ENCODE peak calls at places on chromosomes 6 and 20, in four cellular contexts. One of them, this sample, is unnamed.

GRCh38 chr6:73710470-73710869 is 14.5 kb downstream of the CD109 start:
- DNase-seq in HEK293T: no peak
- DNase-seq in cardiac septum: no peak
- DNase-seq in hypothalamus: no peak
- DNase-seq in this sample: no peak

GRCh38 chr6:167794386-167795157 is 32.1 kb upstream of the AFDN start:
- DNase-seq in HEK293T: no peak
- DNase-seq in cardiac septum: no peak
- DNase-seq in hypothalamus: no peak
- DNase-seq in this sample: no peak

GRCh38 chr20:4763776-4764525 is 42.2 kb downstream of the PRND start:
- DNase-seq in HEK293T: no peak
- DNase-seq in cardiac septum: no peak
- DNase-seq in hypothalamus: no peak
- DNase-seq in this sample: no peak

GRCh38 chr6:134920422-134920821 is 29.5 kb downstream of the ALDH8A1 start:
- DNase-seq in HEK293T: no peak
- DNase-seq in cardiac septum: no peak
- DNase-seq in hypothalamus: no peak
- DNase-seq in this sample: no peak

GRCh38 chr6:32432050-32432450 is 7.6 kb upstream of the HLA-DRA start:
- DNase-seq in HEK293T: no peak
- DNase-seq in cardiac septum: no peak
- DNase-seq in hypothalamus: no peak
- DNase-seq in this sample: no peak

GRCh38 chr20:10536531-10536930 is 101.4 kb downstream of the SLX4IP start:
- DNase-seq in HEK293T: no peak
- DNase-seq in cardiac septum: no peak
- DNase-seq in hypothalamus: no peak
- DNase-seq in this sample: peak

GRCh38 chr6:30617565-30618269 is at the start of gene MRPS18B:
- DNase-seq in HEK293T: peak
- DNase-seq in cardiac septum: peak
- DNase-seq in hypothalamus: peak
- DNase-seq in this sample: peak

GRCh38 chr20:43583982-43584432 is 6.7 kb upstream of the IFT52 start:
- DNase-seq in HEK293T: no peak
- DNase-seq in cardiac septum: no peak
- DNase-seq in hypothalamus: peak
- DNase-seq in this sample: no peak

GRCh38 chr6:17494919-17495318 is 101.5 kb downstream of the CAP2 start:
- DNase-seq in HEK293T: no peak
- DNase-seq in cardiac septum: no peak
- DNase-seq in hypothalamus: no peak
- DNase-seq in this sample: no peak

GRCh38 chr20:21522479-21523397 is 8.9 kb upstream of the NKX2-2 start:
- DNase-seq in HEK293T: peak
- DNase-seq in cardiac septum: no peak
- DNase-seq in hypothalamus: peak
- DNase-seq in this sample: peak

GRCh38 chr6:45607818-45608217 is 230.1 kb upstream of the SUPT3H start:
- DNase-seq in HEK293T: no peak
- DNase-seq in cardiac septum: no peak
- DNase-seq in hypothalamus: no peak
- DNase-seq in this sample: no peak

GRCh38 chr6:8375916-8376315 is 59.4 kb downstream of the SLC35B3 start:
- DNase-seq in HEK293T: no peak
- DNase-seq in cardiac septum: no peak
- DNase-seq in hypothalamus: no peak
- DNase-seq in this sample: no peak

GRCh38 chr20:48631114-48632016 is 196.4 kb downstream of the PREX1 start:
- DNase-seq in HEK293T: no peak
- DNase-seq in cardiac septum: no peak
- DNase-seq in hypothalamus: no peak
- DNase-seq in this sample: no peak

GRCh38 chr20:51372176-51372803 is 170.2 kb downstream of the NFATC2 start:
- DNase-seq in HEK293T: peak
- DNase-seq in cardiac septum: no peak
- DNase-seq in hypothalamus: peak
- DNase-seq in this sample: peak

GRCh38 chr6:79671605-79672266 is 40.6 kb downstream of the SH3BGRL2 start:
- DNase-seq in HEK293T: no peak
- DNase-seq in cardiac septum: no peak
- DNase-seq in hypothalamus: no peak
- DNase-seq in this sample: no peak

GRCh38 chr6:117025310-117025709 is 148.3 kb downstream of the RFX6 start:
- DNase-seq in HEK293T: no peak
- DNase-seq in cardiac septum: no peak
- DNase-seq in hypothalamus: no peak
- DNase-seq in this sample: no peak

GRCh38 chr6:37433657-37434271 is 743 bp downstream of the CMTR1 start:
- DNase-seq in HEK293T: no peak
- DNase-seq in cardiac septum: no peak
- DNase-seq in hypothalamus: no peak
- DNase-seq in this sample: no peak

GRCh38 chr6:112433457-112433856 is 86.3 kb downstream of the RFPL4B start:
- DNase-seq in HEK293T: no peak
- DNase-seq in cardiac septum: no peak
- DNase-seq in hypothalamus: no peak
- DNase-seq in this sample: no peak

GRCh38 chr6:37550436-37550835 is 50.7 kb upstream of the CCDC167 start:
- DNase-seq in HEK293T: no peak
- DNase-seq in cardiac septum: no peak
- DNase-seq in hypothalamus: peak
- DNase-seq in this sample: no peak

GRCh38 chr20:4866429-4866828 is 134.9 kb downstream of the SLC23A2 start:
- DNase-seq in HEK293T: no peak
- DNase-seq in cardiac septum: no peak
- DNase-seq in hypothalamus: no peak
- DNase-seq in this sample: no peak

GRCh38 chr6:42406296-42407280 is 45.1 kb downstream of the TRERF1 start:
- DNase-seq in HEK293T: no peak
- DNase-seq in cardiac septum: no peak
- DNase-seq in hypothalamus: no peak
- DNase-seq in this sample: peak

GRCh38 chr20:40532103-40532502 is 156.9 kb downstream of the MAFB start:
- DNase-seq in HEK293T: peak
- DNase-seq in cardiac septum: no peak
- DNase-seq in hypothalamus: no peak
- DNase-seq in this sample: no peak

GRCh38 chr6:138989098-138989983 is 1.3 kb upstream of the REPS1 start:
- DNase-seq in HEK293T: no peak
- DNase-seq in cardiac septum: no peak
- DNase-seq in hypothalamus: no peak
- DNase-seq in this sample: no peak

GRCh38 chr6:6494677-6495076 is 93.8 kb upstream of the LY86 start:
- DNase-seq in HEK293T: peak
- DNase-seq in cardiac septum: peak
- DNase-seq in hypothalamus: peak
- DNase-seq in this sample: peak

GRCh38 chr6:54002118-54002517 is 109.1 kb upstream of the MLIP start:
- DNase-seq in HEK293T: no peak
- DNase-seq in cardiac septum: no peak
- DNase-seq in hypothalamus: no peak
- DNase-seq in this sample: no peak

GRCh38 chr6:50840814-50841192 is 22.1 kb downstream of the TFAP2B start:
- DNase-seq in HEK293T: no peak
- DNase-seq in cardiac septum: no peak
- DNase-seq in hypothalamus: no peak
- DNase-seq in this sample: no peak

GRCh38 chr6:56540950-56541600 is 101.6 kb downstream of the DST start:
- DNase-seq in HEK293T: no peak
- DNase-seq in cardiac septum: no peak
- DNase-seq in hypothalamus: no peak
- DNase-seq in this sample: peak

GRCh38 chr6:28165566-28165965 is 23.9 kb downstream of the ZKSCAN8 start:
- DNase-seq in HEK293T: no peak
- DNase-seq in cardiac septum: no peak
- DNase-seq in hypothalamus: no peak
- DNase-seq in this sample: no peak

GRCh38 chr6:36160147-36160760 is 29.9 kb downstream of the MAPK13 start:
- DNase-seq in HEK293T: no peak
- DNase-seq in cardiac septum: no peak
- DNase-seq in hypothalamus: no peak
- DNase-seq in this sample: no peak

GRCh38 chr20:47487175-47487917 is 14.3 kb upstream of the NCOA3 start:
- DNase-seq in HEK293T: no peak
- DNase-seq in cardiac septum: no peak
- DNase-seq in hypothalamus: no peak
- DNase-seq in this sample: no peak